ENCODE peak calls at places on chromosomes 3 and 15, in nine cellular contexts. E is thoracic aorta, B is left ventricle myocardium inferior, Z is IMR-90, D is cardiac fibroblast, V is GM20000, H is HFF-Myc, M is fibroblast of pulmonary artery, R is foreskin fibroblast. U is an unnamed sample.

GRCh38 chr3:79761441-79761840 is 6.4 kb downstream of the ROBO1 start:
- DNase-seq in E (no peak), B (no peak), Z (no peak), D (no peak), V (no peak), H (no peak), M (no peak), R (no peak), U (no peak)

GRCh38 chr3:169362261-169362660 is 301.3 kb downstream of the MECOM start:
- DNase-seq in E (no peak), B (no peak), Z (peak), D (peak), V (no peak), H (peak), M (peak), R (peak), U (no peak)

GRCh38 chr3:57029924-57030323 is 30.5 kb upstream of the SPATA12 start:
- DNase-seq in E (no peak), B (no peak), Z (no peak), D (no peak), V (no peak), H (no peak), M (no peak), R (no peak), U (no peak)

GRCh38 chr15:62858343-62858742 is 184.2 kb upstream of the TPM1 start:
- DNase-seq in E (no peak), B (no peak), Z (no peak), D (peak), V (no peak), H (no peak), M (no peak), R (no peak), U (no peak)

GRCh38 chr15:81182031-81182745 is 14.5 kb upstream of the IL16 start:
- DNase-seq in E (no peak), B (no peak), Z (peak), D (peak), V (no peak), H (no peak), M (no peak), R (peak), U (no peak)

GRCh38 chr3:32780735-32781210 is 37.0 kb upstream of the TRIM71 start:
- DNase-seq in E (no peak), B (peak), Z (peak), D (peak), V (peak), H (no peak), M (peak), R (peak), U (no peak)

GRCh38 chr3:816605-817004 is 276.2 kb upstream of the CNTN6 start:
- DNase-seq in E (no peak), B (no peak), Z (no peak), D (no peak), V (no peak), H (no peak), M (no peak), R (no peak), U (no peak)

GRCh38 chr3:70959506-70959905 is 624.0 kb downstream of the FOXP1 start:
- DNase-seq in E (no peak), B (no peak), Z (no peak), D (no peak), V (no peak), H (no peak), M (no peak), R (no peak), U (no peak)

GRCh38 chr3:186529204-186529999 is 14.8 kb downstream of the CRYGS start:
- DNase-seq in E (no peak), B (no peak), Z (no peak), D (no peak), V (no peak), H (no peak), M (no peak), R (no peak), U (no peak)

GRCh38 chr15:89067751-89068150 is 20.5 kb upstream of the ABHD2 start:
- DNase-seq in E (no peak), B (no peak), Z (peak), D (peak), V (no peak), H (no peak), M (no peak), R (no peak), U (no peak)

GRCh38 chr3:121545049-121545563 is 682 bp downstream of the POLQ start:
- DNase-seq in E (no peak), B (no peak), Z (no peak), D (peak), V (no peak), H (no peak), M (peak), R (peak), U (no peak)

GRCh38 chr3:38545396-38545949 is 49.3 kb downstream of the EXOG start:
- DNase-seq in E (no peak), B (no peak), Z (no peak), D (no peak), V (no peak), H (no peak), M (no peak), R (no peak), U (no peak)

GRCh38 chr3:82030932-82031331 is 269.5 kb upstream of the GBE1 start:
- DNase-seq in E (no peak), B (no peak), Z (no peak), D (no peak), V (no peak), H (no peak), M (no peak), R (peak), U (no peak)

GRCh38 chr3:121998030-121998580 is 23.9 kb downstream of the ILDR1 start:
- DNase-seq in E (no peak), B (no peak), Z (peak), D (peak), V (no peak), H (peak), M (peak), R (peak), U (no peak)

DNA sequence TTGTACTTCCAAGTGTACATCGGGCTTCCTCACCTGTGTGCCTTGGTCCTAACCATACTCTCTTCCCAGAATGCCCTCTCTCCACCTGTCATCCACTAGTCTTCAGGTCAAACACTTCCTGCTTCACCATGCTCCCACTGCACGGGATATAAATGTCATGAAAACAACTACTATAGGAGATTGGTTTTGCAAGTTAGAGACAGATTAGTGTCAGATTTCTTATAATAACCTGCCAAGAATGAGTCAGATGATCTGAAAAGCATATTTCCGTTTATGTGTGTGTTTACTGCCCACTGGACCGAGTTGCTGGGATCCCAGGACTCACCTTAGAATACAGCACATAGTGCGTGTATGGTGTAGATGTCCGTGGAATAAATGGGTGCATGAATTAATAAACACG is 21.4 kb downstream of the PLA1A start:
- DNase-seq in E (no peak), B (no peak), Z (no peak), D (no peak), V (no peak), H (no peak), M (no peak), R (no peak), U (no peak)
- TF ChIP-seq CTCF in E (no peak), B (no peak), Z (no peak), D (no peak), V (no peak), H (no peak), M (no peak), R (no peak), U (no peak)

GRCh38 chr15:28918141-28918983 is 32.6 kb downstream of the APBA2 start:
- DNase-seq in E (no peak), B (no peak), Z (no peak), D (peak), V (no peak), H (no peak), M (peak), R (no peak), U (no peak)
- TF ChIP-seq CTCF in E (no peak), B (peak), Z (no peak), D (peak), V (no peak), H (no peak), M (peak), R (no peak), U (no peak)

DNA sequence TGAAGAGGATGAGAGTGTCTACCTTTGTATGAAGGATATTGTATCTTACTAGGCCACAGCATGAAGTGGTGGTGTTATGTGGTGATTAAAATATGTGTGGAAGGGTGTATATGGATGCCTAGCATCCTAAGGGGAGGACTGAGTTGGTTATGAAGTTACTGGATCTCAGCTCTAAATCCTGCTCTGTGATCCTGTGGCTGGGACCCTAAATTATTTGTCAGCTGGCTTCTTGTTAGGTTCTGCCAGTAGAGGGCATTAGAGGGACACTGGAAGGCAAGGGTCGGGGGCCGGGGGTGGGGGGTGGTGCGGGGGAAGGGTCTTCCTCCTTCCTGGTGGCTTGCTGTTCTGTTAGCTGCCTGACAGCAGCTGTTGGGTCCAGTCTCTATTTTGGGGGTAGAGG is 34.9 kb downstream of the MORF4L1 start:
- DNase-seq in E (no peak), B (no peak), Z (no peak), D (no peak), V (no peak), H (no peak), M (no peak), R (no peak), U (no peak)
- TF ChIP-seq CTCF in E (no peak), B (peak), Z (peak), D (peak), V (peak), H (peak), M (peak), R (peak), U (no peak)

DNA sequence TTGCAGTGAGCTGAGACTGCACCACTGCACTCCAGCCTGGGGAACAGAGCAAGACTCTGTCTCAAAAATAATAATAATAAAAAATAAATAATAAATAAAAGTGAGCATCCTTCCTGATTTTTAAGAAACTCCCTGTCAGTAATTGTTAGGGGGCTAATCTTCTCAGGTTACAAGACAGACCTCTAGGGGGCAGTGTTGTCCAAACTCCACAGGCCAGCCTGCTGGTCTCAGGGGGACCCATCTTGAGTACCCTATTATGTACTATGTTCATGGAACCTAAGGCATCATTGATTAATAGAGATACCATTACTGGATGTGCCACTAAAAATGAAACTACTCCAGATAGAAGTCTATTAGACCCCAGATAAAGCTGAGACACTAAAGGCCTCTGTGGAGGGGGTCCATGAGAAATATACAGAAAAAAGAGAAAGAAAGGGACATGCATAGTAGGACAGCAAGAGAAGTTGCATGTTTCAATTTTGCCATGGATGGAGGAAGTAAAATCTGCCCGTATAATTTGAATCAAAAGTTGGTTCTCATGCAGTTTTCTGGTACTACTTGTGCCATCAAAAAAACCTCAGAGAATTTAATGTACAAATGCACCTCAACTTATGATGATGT is 85.5 kb upstream of the CDV3 start:
- DNase-seq in E (no peak), B (no peak), Z (peak), D (peak), V (no peak), H (no peak), M (peak), R (peak), U (no peak)
- TF ChIP-seq CTCF in E (peak), B (peak), Z (peak), D (peak), V (no peak), H (peak), M (peak), R (peak), U (no peak)

GRCh38 chr15:25770031-25770430 is 93.1 kb downstream of the ATP10A start:
- DNase-seq in E (no peak), B (no peak), Z (no peak), D (no peak), V (no peak), H (no peak), M (no peak), R (no peak), U (no peak)
- TF ChIP-seq CTCF in E (no peak), B (no peak), Z (no peak), D (no peak), V (no peak), H (no peak), M (no peak), R (no peak), U (no peak)

GRCh38 chr3:182937293-182938051 is 42.9 kb downstream of the DCUN1D1 start:
- DNase-seq in E (no peak), B (no peak), Z (no peak), D (peak), V (no peak), H (no peak), M (no peak), R (no peak), U (no peak)

GRCh38 chr3:182935803-182936202 is 44.5 kb downstream of the DCUN1D1 start:
- DNase-seq in E (no peak), B (no peak), Z (no peak), D (no peak), V (no peak), H (no peak), M (no peak), R (no peak), U (no peak)

GRCh38 chr3:182936239-182936946 is 43.9 kb downstream of the DCUN1D1 start:
- DNase-seq in E (no peak), B (no peak), Z (no peak), D (no peak), V (no peak), H (no peak), M (no peak), R (no peak), U (no peak)

GRCh38 chr3:182941719-182942118 is 38.6 kb downstream of the DCUN1D1 start:
- DNase-seq in E (no peak), B (no peak), Z (no peak), D (no peak), V (no peak), H (no peak), M (no peak), R (no peak), U (no peak)

DNA sequence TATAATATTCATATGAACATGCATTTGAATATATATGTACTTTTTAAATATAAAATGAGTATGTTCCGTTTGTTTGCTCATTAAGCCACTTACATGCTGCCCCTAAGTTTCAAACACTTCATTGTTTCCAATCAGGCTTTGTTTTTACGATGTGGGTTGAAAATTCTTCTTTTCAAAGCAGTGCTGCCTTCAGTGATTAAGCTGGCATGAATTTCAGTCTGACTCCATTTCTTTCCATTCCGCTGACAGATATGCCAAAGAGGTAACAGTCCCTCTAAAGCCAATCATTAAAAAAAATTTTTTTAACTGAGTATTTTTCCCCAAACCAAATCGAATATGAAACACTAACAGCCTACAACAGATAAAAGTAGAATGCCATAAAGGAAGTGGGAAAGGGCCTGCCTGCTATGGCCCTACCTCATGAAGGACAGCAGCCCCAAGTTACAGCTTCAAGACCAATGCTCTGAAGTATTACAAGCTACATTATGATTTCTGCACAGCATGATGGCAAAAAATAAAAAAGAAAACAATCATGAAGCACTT is 40.0 kb downstream of the DCUN1D1 start:
- DNase-seq in E (no peak), B (no peak), Z (no peak), D (no peak), V (no peak), H (no peak), M (no peak), R (no peak), U (no peak)
- TF ChIP-seq CTCF in E (no peak), B (no peak), Z (no peak), D (no peak), V (no peak), H (no peak), M (no peak), R (no peak), U (no peak)

DNA sequence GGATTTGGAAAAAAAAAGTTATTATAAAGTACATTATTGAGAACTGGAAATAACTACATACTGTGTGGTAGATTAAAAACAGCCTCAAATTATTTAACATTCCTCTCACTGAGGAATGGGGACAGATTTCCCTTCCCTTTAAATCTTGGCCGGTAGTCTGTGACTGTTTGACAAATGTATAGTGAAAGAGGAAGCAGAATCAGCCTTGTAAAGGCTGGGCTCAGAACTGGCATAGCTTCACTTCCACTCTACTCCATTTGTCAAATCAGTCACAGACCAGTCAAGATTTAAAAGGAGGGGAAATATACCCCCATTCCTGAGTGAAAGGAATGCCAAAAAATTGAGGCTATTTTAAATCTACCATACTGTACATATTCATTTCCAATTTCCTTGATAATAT is 18.2 kb upstream of the B4GALT4 start:
- DNase-seq in E (no peak), B (no peak), Z (no peak), D (no peak), V (peak), H (no peak), M (no peak), R (no peak), U (no peak)
- TF ChIP-seq CTCF in E (no peak), B (no peak), Z (no peak), D (no peak), V (no peak), H (no peak), M (no peak), R (no peak), U (no peak)

DNA sequence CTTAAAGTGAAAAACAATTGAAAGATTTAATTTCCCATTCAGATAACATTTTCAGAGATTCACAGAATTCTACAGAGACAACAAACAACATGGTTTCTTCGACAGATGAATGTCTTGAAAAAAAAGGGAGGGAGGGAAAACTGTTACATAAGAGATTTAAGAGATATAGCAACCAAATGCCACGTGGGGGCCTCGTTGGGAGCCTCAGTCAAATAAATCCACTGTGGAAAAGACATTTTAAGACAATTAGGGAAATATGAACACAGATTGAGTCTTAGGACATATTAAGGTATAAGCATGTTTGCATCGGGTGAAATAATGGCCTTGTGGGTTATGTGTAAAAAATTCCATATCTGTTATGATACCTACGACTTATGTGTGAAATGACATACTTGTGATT is 5.0 kb upstream of the PRRT3 start:
- DNase-seq in E (no peak), B (no peak), Z (peak), D (peak), V (no peak), H (no peak), M (no peak), R (peak), U (no peak)
- TF ChIP-seq CTCF in E (no peak), B (no peak), Z (peak), D (no peak), V (no peak), H (no peak), M (no peak), R (peak), U (no peak)

GRCh38 chr15:77346637-77347036 is 73.3 kb downstream of the PEAK1 start:
- DNase-seq in E (no peak), B (no peak), Z (no peak), D (no peak), V (no peak), H (no peak), M (no peak), R (no peak), U (no peak)
- TF ChIP-seq CTCF in E (no peak), B (no peak), Z (no peak), D (no peak), V (no peak), H (no peak), M (no peak), R (no peak), U (no peak)

U was measured in omental fat pad.